ENCODE peak calls at places on chromosomes 11 and 22, in six cellular contexts. E, Z, F, T, C and V are unnamed samples.

GRCh38 chr22:30396871-30397655 is at the start of gene SEC14L2:
- DNase-seq in E (peak; percentile 43), Z (no peak), F (no peak), T (peak; percentile 55), C (peak; percentile 78), V (no peak)

GRCh38 chr11:66070604-66071325 is 693 bp downstream of the PACS1 start:
- DNase-seq in E (no peak), Z (no peak), F (no peak), T (peak; percentile 38), C (peak; percentile 22), V (no peak)

GRCh38 chr22:21832291-21833290 is 34.9 kb downstream of the MAPK1 start:
- DNase-seq in E (no peak), Z (no peak), F (no peak), T (no peak), C (no peak), V (no peak)

GRCh38 chr22:19213496-19214473 is 35.2 kb upstream of the SLC25A1 start:
- DNase-seq in E (no peak), Z (no peak), F (no peak), T (no peak), C (no peak), V (no peak)

GRCh38 chr11:13214276-13214865 is 63.2 kb upstream of the BMAL1 start:
- DNase-seq in E (no peak), Z (no peak), F (peak; percentile 52), T (no peak), C (no peak), V (no peak)

GRCh38 chr22:49921508-49922278 is 3.3 kb downstream of the CRELD2 start:
- DNase-seq in E (no peak), Z (no peak), F (no peak), T (no peak), C (no peak), V (no peak)

GRCh38 chr11:80914311-80914710 is 1473.5 kb upstream of the TENM4 start:
- DNase-seq in E (no peak), Z (no peak), F (no peak), T (no peak), C (no peak), V (no peak)

GRCh38 chr11:102186836-102187235 is 76.6 kb downstream of the YAP1 start:
- DNase-seq in E (no peak), Z (no peak), F (no peak), T (no peak), C (no peak), V (no peak)

GRCh38 chr11:6297831-6298230 is 22.5 kb downstream of the CAVIN3 start:
- DNase-seq in E (no peak), Z (no peak), F (no peak), T (no peak), C (no peak), V (no peak)

GRCh38 chr11:102933627-102934026 is 21.9 kb downstream of the MMP13 start:
- DNase-seq in E (no peak), Z (no peak), F (no peak), T (no peak), C (no peak), V (no peak)

GRCh38 chr11:70756341-70756740 is 358.0 kb downstream of the CTTN start:
- DNase-seq in E (no peak), Z (no peak), F (no peak), T (no peak), C (no peak), V (no peak)

GRCh38 chr11:115545811-115546210 is 41.6 kb upstream of the CADM1 start:
- DNase-seq in E (no peak), Z (no peak), F (no peak), T (no peak), C (no peak), V (no peak)

GRCh38 chr22:22753526-22754267 is 109.3 kb downstream of the GGTLC2 start:
- DNase-seq in E (peak; percentile 47), Z (no peak), F (no peak), T (peak; percentile 74), C (peak; percentile 84), V (peak; percentile 12)

GRCh38 chr11:71996946-71997345 is 1.8 kb upstream of the IL18BP start:
- DNase-seq in E (no peak), Z (no peak), F (no peak), T (no peak), C (no peak), V (no peak)

GRCh38 chr11:46235777-46236688 is 41.4 kb upstream of the CREB3L1 start:
- DNase-seq in E (no peak), Z (no peak), F (no peak), T (no peak), C (no peak), V (no peak)

GRCh38 chr11:115269193-115269592 is 235.0 kb downstream of the CADM1 start:
- DNase-seq in E (no peak), Z (no peak), F (no peak), T (no peak), C (no peak), V (no peak)

GRCh38 chr11:129974672-129975071 is 28.0 kb downstream of the PRDM10 start:
- DNase-seq in E (no peak), Z (no peak), F (no peak), T (no peak), C (no peak), V (no peak)

GRCh38 chr11:35083181-35084061 is 55.5 kb upstream of the CD44 start:
- DNase-seq in E (peak; percentile 46), Z (peak; percentile 100), F (peak; percentile 99), T (peak; percentile 77), C (no peak), V (peak; percentile 99)

GRCh38 chr11:134040386-134041297 is 28.2 kb upstream of the JAM3 start:
- DNase-seq in E (no peak), Z (no peak), F (peak; percentile 89), T (no peak), C (peak; percentile 63), V (peak; percentile 89)

GRCh38 chr11:86064236-86064803 is 4.6 kb downstream of the PICALM start:
- DNase-seq in E (no peak), Z (no peak), F (peak; percentile 36), T (no peak), C (no peak), V (no peak)

DNA sequence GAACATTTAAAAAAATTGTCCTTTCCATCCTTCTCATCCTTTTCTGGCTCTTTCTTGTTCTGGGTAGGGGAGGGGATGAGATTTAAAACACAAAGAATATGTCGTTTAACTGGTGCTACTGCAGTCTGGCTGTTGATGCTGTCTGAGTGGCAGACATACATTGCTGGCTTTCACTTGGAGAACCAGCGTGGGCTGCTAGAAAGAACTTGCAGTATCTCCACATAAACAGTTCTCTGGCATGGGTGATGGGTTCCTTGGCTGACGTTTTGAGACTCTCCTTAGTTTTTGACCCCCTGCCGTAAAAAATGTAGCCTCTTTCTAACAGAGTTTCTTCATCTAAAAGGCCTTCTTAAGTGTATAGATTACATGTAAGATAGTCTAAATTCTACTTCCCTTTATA is 514.0 kb downstream of the RAB38 start:
- DNase-seq in E (no peak), Z (no peak), F (no peak), T (no peak), C (no peak), V (no peak)
- TF ChIP-seq CTCF in E (no peak), Z (no peak), F (no peak), T (no peak), C (no peak), V (no peak)

DNA sequence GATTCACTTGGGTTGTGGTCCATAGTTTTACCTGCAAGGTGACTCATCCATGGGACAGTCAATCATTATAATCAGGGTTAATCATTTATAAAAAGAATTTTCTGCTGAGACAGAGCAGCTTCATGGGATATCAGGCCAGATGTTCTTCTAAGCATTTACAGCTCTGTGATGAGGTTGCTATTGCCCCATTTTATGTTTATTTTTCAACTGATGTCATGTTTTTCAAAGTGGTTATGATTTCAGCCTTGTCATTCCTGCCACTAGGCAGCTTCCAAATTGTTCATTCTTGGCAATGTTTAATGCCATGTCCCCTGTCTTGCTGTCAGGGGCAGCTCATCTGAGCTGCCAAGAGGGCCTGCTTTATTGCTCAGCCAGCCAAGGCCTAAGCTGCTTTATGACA is 35.9 kb upstream of the ZBED5 start:
- DNase-seq in E (no peak), Z (peak; percentile 55), F (peak; percentile 32), T (peak; percentile 18), C (no peak), V (peak; percentile 45)
- TF ChIP-seq CTCF in E (peak; percentile 30), Z (peak; percentile 52), F (peak; percentile 40), T (no peak), C (no peak), V (peak; percentile 54)

GRCh38 chr22:40511604-40512003 is 124.9 kb downstream of the MRTFA start:
- DNase-seq in E (no peak), Z (no peak), F (no peak), T (no peak), C (no peak), V (no peak)
- TF ChIP-seq CTCF in E (no peak), Z (peak; percentile 9), F (no peak), T (no peak), C (no peak), V (peak; percentile 23)

DNA sequence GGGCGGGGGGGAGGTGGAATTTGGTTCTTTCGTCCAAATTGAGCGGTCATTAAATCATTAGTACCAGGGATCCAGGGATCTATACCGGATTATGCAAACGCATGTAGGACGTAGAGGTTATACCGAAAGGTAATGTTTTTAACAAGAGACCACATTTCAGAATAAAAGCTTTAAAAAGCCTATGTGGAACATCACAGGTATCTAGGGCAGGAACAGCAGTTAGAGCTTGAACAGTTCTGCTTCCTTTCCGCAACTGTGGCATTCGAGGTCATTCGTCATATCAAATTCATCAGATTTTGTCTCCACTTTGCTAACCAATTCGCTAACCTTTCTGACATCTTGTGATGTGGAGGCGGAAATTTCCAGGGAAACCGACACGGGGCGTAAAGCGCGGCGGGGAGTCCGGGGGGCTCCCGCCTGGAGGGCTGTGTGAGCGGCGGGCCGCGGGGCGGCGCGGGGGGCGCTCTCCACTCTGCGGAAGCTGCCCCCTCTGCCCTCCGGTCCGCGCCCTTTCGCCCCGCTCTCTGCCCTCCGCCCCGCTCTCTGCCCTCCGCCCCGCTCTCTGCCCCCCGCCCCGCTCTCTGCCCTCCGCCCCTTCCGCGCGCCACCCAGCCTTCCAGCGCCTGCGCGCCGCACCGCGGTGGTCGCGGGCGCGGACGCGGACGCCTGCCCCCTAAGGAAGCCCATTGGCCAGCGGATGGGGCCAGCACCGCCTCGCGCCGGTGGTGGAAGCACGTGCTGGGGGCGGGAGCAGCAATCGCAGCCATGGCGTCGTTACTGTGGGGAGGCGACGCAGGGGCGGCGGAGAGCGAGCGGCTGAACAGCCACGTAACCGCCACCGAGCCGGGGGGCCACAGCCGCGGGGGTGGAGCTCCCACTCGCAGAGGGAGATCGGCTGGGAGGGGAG is at the start of gene DDX25:
- DNase-seq in E (no peak), Z (no peak), F (no peak), T (no peak), C (no peak), V (no peak)
- TF ChIP-seq CTCF in E (no peak), Z (no peak), F (no peak), T (no peak), C (no peak), V (no peak)